ENCODE peak calls at places on chromosomes 12 and 14, in six cellular contexts. N, T, Q, D, Z and Y are unnamed samples.

GRCh38 chr14:39459795-39460478 is 27.7 kb upstream of the FBXO33 start:
- DNase-seq in T (no peak), Q (no peak), N (peak; percentile 19), D (no peak), Z (no peak), Y (no peak)

GRCh38 chr14:29817767-29818166 is 109.9 kb downstream of the PRKD1 start:
- DNase-seq in T (no peak), Q (no peak), Z (no peak), N (no peak), D (no peak), Y (no peak)

GRCh38 chr14:67764496-67764895 is 51.9 kb downstream of the ZFYVE26 start:
- DNase-seq in Z (no peak), D (no peak), N (no peak), Q (no peak), T (no peak), Y (no peak)

GRCh38 chr12:15001733-15002471 is 29.1 kb downstream of the PDE6H start:
- DNase-seq in D (no peak), Z (no peak), N (peak; percentile 35), Q (no peak), T (no peak), Y (no peak)

GRCh38 chr12:58509116-58509885 is 411.0 kb downstream of the LRIG3 start:
- DNase-seq in T (no peak), Q (peak; percentile 65), D (no peak), N (peak; percentile 91), Z (peak; percentile 98), Y (peak; percentile 18)

GRCh38 chr14:23300687-23301223 is 1.9 kb downstream of the PPP1R3E start:
- DNase-seq in T (no peak), Z (peak; percentile 12), N (peak; percentile 34), Q (peak; percentile 8), D (no peak), Y (peak; percentile 40)

GRCh38 chr14:22614240-22614799 is 16.2 kb downstream of the ABHD4 start:
- DNase-seq in N (peak; percentile 83), Q (peak; percentile 96), T (no peak), D (peak; percentile 61), Z (peak; percentile 96), Y (peak; percentile 97)

GRCh38 chr12:53103860-53104305 is 597 bp downstream of the SOAT2 start:
- DNase-seq in Z (no peak), T (no peak), N (no peak), D (no peak), Q (no peak), Y (no peak)

GRCh38 chr12:8508912-8509841 is 4.1 kb upstream of the CLEC4D start:
- DNase-seq in D (no peak), N (no peak), Q (no peak), Z (no peak), T (no peak), Y (no peak)

GRCh38 chr12:114820773-114821172 is 136.8 kb upstream of the TBX3 start:
- DNase-seq in N (no peak), Z (no peak), T (no peak), D (no peak), Q (no peak), Y (no peak)

GRCh38 chr12:44847403-44847802 is 28.7 kb downstream of the NELL2 start:
- DNase-seq in Q (no peak), N (no peak), Z (no peak), D (no peak), T (no peak), Y (no peak)

GRCh38 chr12:123523518-123523917 is 10.0 kb downstream of the RILPL1 start:
- DNase-seq in T (no peak), Q (no peak), Z (no peak), N (no peak), D (no peak), Y (no peak)

GRCh38 chr12:27779416-27779815 is 617 bp upstream of the KLHL42 start:
- DNase-seq in N (peak; percentile 28), Q (no peak), Z (no peak), D (peak; percentile 54), T (no peak), Y (no peak)

GRCh38 chr14:69582207-69582606 is 7.5 kb upstream of the CCDC177 start:
- DNase-seq in D (no peak), Q (peak; percentile 8), T (no peak), N (peak; percentile 82), Z (peak; percentile 22), Y (no peak)

GRCh38 chr14:50920482-50921225 is 23.6 kb downstream of the PYGL start:
- DNase-seq in D (no peak), Q (peak; percentile 44), T (peak; percentile 36), Z (peak; percentile 36), N (peak; percentile 89), Y (peak; percentile 88)

GRCh38 chr12:77746108-77746507 is 84.6 kb upstream of the NAV3 start:
- DNase-seq in Q (peak; percentile 33), N (peak; percentile 26), D (no peak), Z (peak; percentile 10), T (no peak), Y (no peak)

GRCh38 chr12:6764011-6764828 is 1.9 kb upstream of the PTMS start:
- DNase-seq in Q (peak; percentile 98), D (peak; percentile 85), T (peak; percentile 99), Z (peak; percentile 100), N (peak; percentile 99), Y (peak; percentile 100)

GRCh38 chr14:71103662-71104484 is 196.6 kb downstream of the PCNX1 start:
- DNase-seq in N (peak; percentile 77), Z (peak; percentile 50), T (peak; percentile 37), Q (peak; percentile 43), D (no peak), Y (peak; percentile 40)

GRCh38 chr12:111503116-111503515 is 96.0 kb downstream of the ATXN2 start:
- DNase-seq in T (no peak), Z (no peak), N (peak; percentile 7), D (no peak), Q (no peak), Y (no peak)